ENCODE peak calls at places on chromosomes 12 and 14, in nine cellular contexts. V is amygdala; B is LoVo; C is lower leg skin; I is NB4; T is GF-D8; J is HCEC 1CT; N is activated B cell treated with CpG ODN at 0.5 μM for 24 hours; D is stimulated activated CD4-positive, alpha-beta T cell treated with anti-CD3 and anti-CD28 coated beads, Interleukin-2, amount 100 ng/mL, for 48 hours. K is an unnamed sample.

GRCh38 chr12:89238593-89238992 is 113.7 kb downstream of the DUSP6 start:
- DNase-seq in J (no peak), V (no peak), C (no peak), I (no peak), N (no peak), B (no peak), D (no peak), T (no peak), K (no peak)

GRCh38 chr14:83706555-83706954 is 1823.4 kb upstream of the FLRT2 start:
- DNase-seq in C (no peak), D (no peak), B (no peak), V (no peak), J (no peak), I (no peak), T (no peak), N (no peak), K (no peak)

GRCh38 chr12:56029166-56029519 is 8.3 kb downstream of the IKZF4 start:
- DNase-seq in D (no peak), T (no peak), B (no peak), N (no peak), C (no peak), I (no peak), J (peak; percentile 40), V (no peak), K (no peak)

GRCh38 chr12:81991868-81992267 is 232.7 kb upstream of the PPFIA2 start:
- DNase-seq in I (no peak), N (no peak), B (no peak), T (no peak), C (no peak), D (no peak), V (no peak), J (no peak), K (no peak)

GRCh38 chr14:65412881-65413738 is 580 bp downstream of the FUT8 start:
- DNase-seq in B (peak; percentile 67), J (peak; percentile 78), D (no peak), T (no peak), I (peak; percentile 83), N (no peak), C (peak; percentile 94), V (no peak), K (peak; percentile 46)

GRCh38 chr14:96225745-96226151 is 21.1 kb downstream of the BDKRB2 start:
- DNase-seq in V (no peak), J (peak; percentile 57), B (peak; percentile 80), N (no peak), T (no peak), C (no peak), D (no peak), I (no peak), K (no peak)

GRCh38 chr12:7642287-7642686 is 23.4 kb downstream of the APOBEC1 start:
- DNase-seq in T (no peak), I (no peak), D (no peak), N (no peak), J (no peak), V (no peak), B (no peak), C (no peak), K (no peak)

GRCh38 chr14:101183376-101184103 is 280.0 kb upstream of the RTL1 start:
- DNase-seq in V (no peak), B (no peak), J (no peak), D (no peak), I (no peak), C (peak; percentile 75), N (no peak), T (no peak), K (no peak)

GRCh38 chr12:7113389-7113871 is 4.4 kb upstream of the C1RL start:
- DNase-seq in J (peak; percentile 45), V (no peak), N (no peak), T (no peak), I (peak; percentile 63), B (peak; percentile 58), C (no peak), D (peak; percentile 33), K (no peak)

GRCh38 chr12:122080149-122081107 is 1.9 kb downstream of the MLXIP start:
- DNase-seq in N (no peak), D (no peak), B (no peak), J (peak; percentile 89), T (peak; percentile 78), C (peak; percentile 92), I (peak; percentile 86), V (peak; percentile 34), K (peak; percentile 78)

GRCh38 chr12:10191865-10192264 is 13.0 kb downstream of the TMEM52B start:
- DNase-seq in B (peak; percentile 50), J (peak; percentile 59), I (no peak), C (no peak), N (no peak), D (no peak), V (no peak), T (no peak), K (no peak)

GRCh38 chr12:109988274-109988673 is 7.9 kb downstream of the GIT2 start:
- DNase-seq in T (no peak), C (no peak), J (no peak), B (no peak), I (no peak), N (no peak), D (no peak), V (no peak), K (no peak)

GRCh38 chr12:21472197-21472596 is 29.2 kb downstream of the RECQL start:
- DNase-seq in N (no peak), I (no peak), B (no peak), D (no peak), T (no peak), V (no peak), C (no peak), J (no peak), K (no peak)

GRCh38 chr14:40796168-40796567 is 810.5 kb upstream of the LRFN5 start:
- DNase-seq in B (no peak), D (no peak), V (no peak), T (no peak), J (no peak), I (no peak), N (no peak), C (no peak), K (no peak)

K was measured in tibial nerve.